ENCODE peak calls at places on chromosomes 3 and 15, in five cellular contexts. P, U, Y, Q and D are unnamed samples.

GRCh38 chr15:84781505-84781904 is 33.1 kb downstream of the ZNF592 start:
- DNase-seq in Q (no peak), U (no peak), P (no peak), Y (no peak), D (no peak)

GRCh38 chr3:128447561-128448013 is 19.1 kb downstream of the DNAJB8 start:
- DNase-seq in P (no peak), U (no peak), Y (no peak), Q (peak), D (no peak)

GRCh38 chr3:177731644-177732268 is 534.5 kb upstream of the TBL1XR1 start:
- DNase-seq in Y (no peak), P (peak), Q (no peak), U (no peak), D (no peak)

GRCh38 chr15:40435331-40436089 is 5.2 kb upstream of the BAHD1 start:
- DNase-seq in P (no peak), U (no peak), Q (no peak), Y (no peak), D (no peak)

GRCh38 chr3:49007068-49007770 is at the start of gene WDR6:
- DNase-seq in Q (peak), U (peak), P (peak), Y (peak), D (peak)

GRCh38 chr3:102400142-102400541 is 34.7 kb upstream of the ZPLD1 start:
- DNase-seq in Y (no peak), P (peak), Q (no peak), U (no peak), D (no peak)

GRCh38 chr3:65377637-65378036 is 661.1 kb downstream of the MAGI1 start:
- DNase-seq in Y (no peak), Q (no peak), U (no peak), P (no peak), D (no peak)

GRCh38 chr3:12454076-12454807 is 30.0 kb upstream of the TSEN2 start:
- DNase-seq in U (no peak), P (peak), Y (no peak), Q (no peak), D (no peak)

GRCh38 chr15:54594115-54594514 is 602.6 kb downstream of the RSL24D1 start:
- DNase-seq in P (no peak), Q (no peak), Y (no peak), U (no peak), D (no peak)

GRCh38 chr3:49422379-49423248 is at the start of gene AMT:
- DNase-seq in Y (no peak), U (no peak), P (no peak), Q (no peak), D (no peak)

GRCh38 chr3:193830791-193831191 is 237.8 kb downstream of the OPA1 start:
- DNase-seq in U (no peak), Y (no peak), P (no peak), Q (no peak), D (no peak)